ENCODE peak calls at places on chromosome 1, in nine cellular contexts. One of them, this sample, is unnamed.

GRCh38 chr1:229410692-229411433 is 23.0 kb downstream of the ACTA1 start:
- DNase-seq in GM12865: no peak
- DNase-seq in activated effector memory CD4-positive, alpha-beta T cell treated with Interleukin-2 at 50 U/mL for 16 hours: no peak
- DNase-seq in choroid plexus epithelial cell: peak
- DNase-seq in activated naive CD8-positive, alpha-beta T cell treated with anti-CD3 and anti-CD28 coated beads, Interleukin-2, amount 50 U/mL, for 24 hours: peak
- DNase-seq in LoVo: peak
- DNase-seq in AML-193: peak
- DNase-seq in anterior cingulate cortex: peak
- DNase-seq in A172: peak
- DNase-seq in this sample: peak

GRCh38 chr1:84834419-84835064 is 58.5 kb downstream of the LPAR3 start:
- DNase-seq in GM12865: no peak
- DNase-seq in activated effector memory CD4-positive, alpha-beta T cell treated with Interleukin-2 at 50 U/mL for 16 hours: no peak
- DNase-seq in choroid plexus epithelial cell: peak
- DNase-seq in activated naive CD8-positive, alpha-beta T cell treated with anti-CD3 and anti-CD28 coated beads, Interleukin-2, amount 50 U/mL, for 24 hours: no peak
- DNase-seq in LoVo: peak
- DNase-seq in AML-193: no peak
- DNase-seq in anterior cingulate cortex: no peak
- DNase-seq in A172: peak
- DNase-seq in this sample: no peak

GRCh38 chr1:65948609-65949229 is 156.0 kb downstream of the PDE4B start:
- DNase-seq in GM12865: no peak
- DNase-seq in activated effector memory CD4-positive, alpha-beta T cell treated with Interleukin-2 at 50 U/mL for 16 hours: no peak
- DNase-seq in choroid plexus epithelial cell: peak
- DNase-seq in activated naive CD8-positive, alpha-beta T cell treated with anti-CD3 and anti-CD28 coated beads, Interleukin-2, amount 50 U/mL, for 24 hours: no peak
- DNase-seq in LoVo: no peak
- DNase-seq in AML-193: no peak
- DNase-seq in anterior cingulate cortex: peak
- DNase-seq in A172: peak
- DNase-seq in this sample: no peak

GRCh38 chr1:171257207-171258052 is 9.1 kb downstream of the FMO1 start:
- DNase-seq in GM12865: no peak
- DNase-seq in activated effector memory CD4-positive, alpha-beta T cell treated with Interleukin-2 at 50 U/mL for 16 hours: no peak
- DNase-seq in choroid plexus epithelial cell: peak
- DNase-seq in activated naive CD8-positive, alpha-beta T cell treated with anti-CD3 and anti-CD28 coated beads, Interleukin-2, amount 50 U/mL, for 24 hours: no peak
- DNase-seq in LoVo: peak
- DNase-seq in AML-193: no peak
- DNase-seq in anterior cingulate cortex: no peak
- DNase-seq in A172: no peak
- DNase-seq in this sample: no peak

GRCh38 chr1:8435569-8436071 is 117.7 kb downstream of the SLC45A1 start:
- DNase-seq in GM12865: no peak
- DNase-seq in activated effector memory CD4-positive, alpha-beta T cell treated with Interleukin-2 at 50 U/mL for 16 hours: no peak
- DNase-seq in choroid plexus epithelial cell: no peak
- DNase-seq in activated naive CD8-positive, alpha-beta T cell treated with anti-CD3 and anti-CD28 coated beads, Interleukin-2, amount 50 U/mL, for 24 hours: no peak
- DNase-seq in LoVo: no peak
- DNase-seq in AML-193: no peak
- DNase-seq in anterior cingulate cortex: no peak
- DNase-seq in A172: no peak
- DNase-seq in this sample: no peak

GRCh38 chr1:156295391-156295947 is at the start of gene GLMP:
- DNase-seq in GM12865: peak
- DNase-seq in activated effector memory CD4-positive, alpha-beta T cell treated with Interleukin-2 at 50 U/mL for 16 hours: peak
- DNase-seq in choroid plexus epithelial cell: peak
- DNase-seq in activated naive CD8-positive, alpha-beta T cell treated with anti-CD3 and anti-CD28 coated beads, Interleukin-2, amount 50 U/mL, for 24 hours: peak
- DNase-seq in LoVo: peak
- DNase-seq in AML-193: no peak
- DNase-seq in anterior cingulate cortex: peak
- DNase-seq in A172: peak
- DNase-seq in this sample: peak

GRCh38 chr1:29853716-29854330 is 617.5 kb downstream of the PTPRU start:
- DNase-seq in GM12865: no peak
- DNase-seq in activated effector memory CD4-positive, alpha-beta T cell treated with Interleukin-2 at 50 U/mL for 16 hours: no peak
- DNase-seq in choroid plexus epithelial cell: no peak
- DNase-seq in activated naive CD8-positive, alpha-beta T cell treated with anti-CD3 and anti-CD28 coated beads, Interleukin-2, amount 50 U/mL, for 24 hours: no peak
- DNase-seq in LoVo: no peak
- DNase-seq in AML-193: no peak
- DNase-seq in anterior cingulate cortex: no peak
- DNase-seq in A172: no peak
- DNase-seq in this sample: no peak

GRCh38 chr1:34407140-34407539 is 230.4 kb downstream of the C1orf94 start:
- DNase-seq in GM12865: no peak
- DNase-seq in activated effector memory CD4-positive, alpha-beta T cell treated with Interleukin-2 at 50 U/mL for 16 hours: no peak
- DNase-seq in choroid plexus epithelial cell: no peak
- DNase-seq in activated naive CD8-positive, alpha-beta T cell treated with anti-CD3 and anti-CD28 coated beads, Interleukin-2, amount 50 U/mL, for 24 hours: no peak
- DNase-seq in LoVo: no peak
- DNase-seq in AML-193: no peak
- DNase-seq in anterior cingulate cortex: no peak
- DNase-seq in A172: peak
- DNase-seq in this sample: no peak

GRCh38 chr1:153659656-153660055 is 1.2 kb downstream of the SNAPIN start:
- DNase-seq in GM12865: no peak
- DNase-seq in activated effector memory CD4-positive, alpha-beta T cell treated with Interleukin-2 at 50 U/mL for 16 hours: no peak
- DNase-seq in choroid plexus epithelial cell: no peak
- DNase-seq in activated naive CD8-positive, alpha-beta T cell treated with anti-CD3 and anti-CD28 coated beads, Interleukin-2, amount 50 U/mL, for 24 hours: no peak
- DNase-seq in LoVo: no peak
- DNase-seq in AML-193: no peak
- DNase-seq in anterior cingulate cortex: no peak
- DNase-seq in A172: no peak
- DNase-seq in this sample: no peak